ENCODE peak calls at places on chromosomes 2 and 18, in eight cellular contexts. Z is activated T-cell treated with anti-CD3 and anti-CD28 coated beads, Interleukin-2, amount 50 U/mL, for 72 hours; F is effector CD4-positive, alpha-beta T cell; U is psoas muscle; K is mesenchymal stem cell; L is activated CD8-positive, alpha-beta memory T cell treated with anti-CD3 and anti-CD28 coated beads for 24 hours; E is posterior cingulate gyrus; J is HS-5. B is an unnamed sample.

GRCh38 chr18:42030586-42031182 is 75.7 kb downstream of the PIK3C3 start:
- DNase-seq in Z (no peak), F (no peak), U (no peak), K (peak), L (no peak), E (no peak), J (no peak), B (no peak)

GRCh38 chr2:172134270-172134669 is 31.6 kb upstream of the DLX2 start:
- DNase-seq in Z (no peak), F (no peak), U (no peak), K (no peak), L (no peak), E (no peak), J (no peak), B (no peak)

GRCh38 chr18:9232977-9233376 is 96.4 kb downstream of the ANKRD12 start:
- DNase-seq in Z (no peak), F (no peak), U (no peak), K (no peak), L (no peak), E (no peak), J (no peak), B (no peak)

GRCh38 chr18:28637897-28638296 is 461.0 kb upstream of the CDH2 start:
- DNase-seq in Z (no peak), F (no peak), U (no peak), K (no peak), L (no peak), E (no peak), J (no peak), B (no peak)

GRCh38 chr2:176178271-176178806 is 10.1 kb upstream of the HOXD1 start:
- DNase-seq in Z (no peak), F (no peak), U (no peak), K (no peak), L (no peak), E (peak), J (no peak), B (peak)

GRCh38 chr2:160491922-160492371 is 1.7 kb downstream of the RBMS1 start:
- DNase-seq in Z (peak), F (no peak), U (no peak), K (peak), L (no peak), E (peak), J (peak), B (no peak)

GRCh38 chr18:8626414-8627106 is 17.3 kb downstream of the RAB12 start:
- DNase-seq in Z (no peak), F (no peak), U (no peak), K (no peak), L (no peak), E (no peak), J (no peak), B (no peak)

GRCh38 chr2:30349691-30350090 is 97.4 kb upstream of the LCLAT1 start:
- DNase-seq in Z (no peak), F (no peak), U (no peak), K (peak), L (no peak), E (no peak), J (no peak), B (no peak)

GRCh38 chr2:22355816-22356433 is 1029.1 kb upstream of the KLHL29 start:
- DNase-seq in Z (peak), F (peak), U (peak), K (peak), L (peak), E (peak), J (no peak), B (no peak)

GRCh38 chr2:237434916-237435315 is 21.0 kb upstream of the COL6A3 start:
- DNase-seq in Z (peak), F (peak), U (no peak), K (peak), L (peak), E (peak), J (no peak), B (no peak)

GRCh38 chr2:1769703-1770422 is 25.5 kb upstream of the PXDN start:
- DNase-seq in Z (peak), F (peak), U (no peak), K (peak), L (peak), E (peak), J (no peak), B (peak)

GRCh38 chr2:113240150-113240914 is 38.4 kb downstream of the PAX8 start:
- DNase-seq in Z (no peak), F (no peak), U (peak), K (peak), L (no peak), E (peak), J (peak), B (no peak)

GRCh38 chr2:3253913-3254437 is 123.6 kb downstream of the EIPR1 start:
- DNase-seq in Z (no peak), F (no peak), U (no peak), K (no peak), L (peak), E (no peak), J (no peak), B (no peak)

GRCh38 chr2:437772-438393 is 150.0 kb upstream of the ALKAL2 start:
- DNase-seq in Z (peak), F (peak), U (no peak), K (no peak), L (no peak), E (no peak), J (no peak), B (peak)

GRCh38 chr2:177533253-177533652 is 140.7 kb downstream of the AGPS start:
- DNase-seq in Z (no peak), F (no peak), U (no peak), K (no peak), L (no peak), E (no peak), J (no peak), B (no peak)

GRCh38 chr2:46091004-46091403 is 206.2 kb upstream of the EPAS1 start:
- DNase-seq in Z (no peak), F (no peak), U (no peak), K (no peak), L (no peak), E (no peak), J (no peak), B (no peak)

GRCh38 chr18:58781627-58782194 is 83.0 kb upstream of the ZNF532 start:
- DNase-seq in Z (peak), F (peak), U (peak), K (peak), L (peak), E (peak), J (no peak), B (peak)

GRCh38 chr2:18900691-18901113 is 311.3 kb upstream of the NT5C1B start:
- DNase-seq in Z (no peak), F (no peak), U (peak), K (no peak), L (no peak), E (no peak), J (no peak), B (no peak)

GRCh38 chr2:217643814-217644301 is 358.9 kb downstream of the TNS1 start:
- DNase-seq in Z (no peak), F (no peak), U (no peak), K (no peak), L (no peak), E (no peak), J (no peak), B (no peak)

GRCh38 chr18:23133860-23134779 is 1.2 kb upstream of the CABLES1 start:
- DNase-seq in Z (peak), F (no peak), U (no peak), K (no peak), L (no peak), E (peak), J (no peak), B (peak)

GRCh38 chr2:107414376-107414775 is 412.3 kb upstream of the RGPD4 start:
- DNase-seq in Z (no peak), F (no peak), U (no peak), K (no peak), L (no peak), E (no peak), J (no peak), B (no peak)

GRCh38 chr2:106701134-106701994 is 184.6 kb downstream of the ST6GAL2 start:
- DNase-seq in Z (no peak), F (no peak), U (no peak), K (no peak), L (no peak), E (no peak), J (no peak), B (no peak)

B was measured in NCI-H526 treated with DMSO at 0.1 percent for 48 hours.